ENCODE peak calls at places on chromosomes 13 and 19, in eight cellular contexts. One of them, this sample, is unnamed.

GRCh38 chr13:62997038-62997619 is 1581.5 kb upstream of the PCDH20 start:
- ATAC-seq in GM12878: no peak
- ATAC-seq in body of pancreas: no peak
- ATAC-seq in HepG2: no peak
- ATAC-seq in upper lobe of left lung: no peak
- ATAC-seq in A549: no peak
- ATAC-seq in heart left ventricle: no peak
- ATAC-seq in HCT116: no peak
- ATAC-seq in this sample: no peak

GRCh38 chr13:65553328-65553727 is 1676.8 kb downstream of the PCDH9 start:
- ATAC-seq in body of pancreas: no peak
- ATAC-seq in HCT116: no peak
- ATAC-seq in upper lobe of left lung: no peak
- ATAC-seq in GM12878: no peak
- ATAC-seq in HepG2: no peak
- ATAC-seq in heart left ventricle: no peak
- ATAC-seq in A549: no peak
- ATAC-seq in this sample: no peak

GRCh38 chr13:112724788-112725345 is 35.0 kb downstream of the ATP11A start:
- ATAC-seq in GM12878: no peak
- ATAC-seq in upper lobe of left lung: no peak
- ATAC-seq in HepG2: no peak
- ATAC-seq in HCT116: peak
- ATAC-seq in A549: no peak
- ATAC-seq in heart left ventricle: no peak
- ATAC-seq in body of pancreas: no peak
- ATAC-seq in this sample: no peak

GRCh38 chr13:77871596-77871995 is 47.0 kb downstream of the EDNRB start:
- ATAC-seq in HepG2: no peak
- ATAC-seq in A549: no peak
- ATAC-seq in body of pancreas: no peak
- ATAC-seq in heart left ventricle: no peak
- ATAC-seq in upper lobe of left lung: no peak
- ATAC-seq in GM12878: no peak
- ATAC-seq in HCT116: no peak
- ATAC-seq in this sample: no peak

GRCh38 chr13:102323012-102323411 is 78.8 kb downstream of the FGF14 start:
- ATAC-seq in GM12878: no peak
- ATAC-seq in heart left ventricle: no peak
- ATAC-seq in A549: no peak
- ATAC-seq in HCT116: no peak
- ATAC-seq in HepG2: no peak
- ATAC-seq in body of pancreas: no peak
- ATAC-seq in upper lobe of left lung: no peak
- ATAC-seq in this sample: no peak

GRCh38 chr19:3409346-3410064 is 43.1 kb downstream of the NFIC start:
- ATAC-seq in heart left ventricle: peak
- ATAC-seq in HepG2: peak
- ATAC-seq in body of pancreas: no peak
- ATAC-seq in upper lobe of left lung: no peak
- ATAC-seq in GM12878: no peak
- ATAC-seq in HCT116: no peak
- ATAC-seq in A549: no peak
- ATAC-seq in this sample: peak

GRCh38 chr13:36806102-36806501 is 12.9 kb upstream of the RFXAP start:
- ATAC-seq in GM12878: peak
- ATAC-seq in HCT116: no peak
- ATAC-seq in heart left ventricle: no peak
- ATAC-seq in upper lobe of left lung: no peak
- ATAC-seq in HepG2: no peak
- ATAC-seq in A549: no peak
- ATAC-seq in body of pancreas: no peak
- ATAC-seq in this sample: no peak

GRCh38 chr13:18236528-18236815 is 945.2 kb downstream of the TUBA3C start:
- ATAC-seq in heart left ventricle: no peak
- ATAC-seq in A549: no peak
- ATAC-seq in upper lobe of left lung: no peak
- ATAC-seq in body of pancreas: no peak
- ATAC-seq in GM12878: no peak
- ATAC-seq in HCT116: no peak
- ATAC-seq in HepG2: no peak
- ATAC-seq in this sample: no peak

GRCh38 chr13:94181461-94182107 is 297.9 kb downstream of the DCT start:
- ATAC-seq in A549: no peak
- ATAC-seq in HepG2: peak
- ATAC-seq in body of pancreas: no peak
- ATAC-seq in heart left ventricle: no peak
- ATAC-seq in upper lobe of left lung: no peak
- ATAC-seq in GM12878: no peak
- ATAC-seq in HCT116: no peak
- ATAC-seq in this sample: no peak

GRCh38 chr13:37349916-37350315 is 244.5 kb upstream of the CSNK1A1L start:
- ATAC-seq in heart left ventricle: peak
- ATAC-seq in GM12878: no peak
- ATAC-seq in HCT116: no peak
- ATAC-seq in body of pancreas: no peak
- ATAC-seq in A549: no peak
- ATAC-seq in upper lobe of left lung: peak
- ATAC-seq in HepG2: no peak
- ATAC-seq in this sample: no peak

GRCh38 chr13:50222569-50223332 is 207.5 kb downstream of the KCNRG start:
- ATAC-seq in upper lobe of left lung: peak
- ATAC-seq in A549: no peak
- ATAC-seq in HCT116: no peak
- ATAC-seq in body of pancreas: peak
- ATAC-seq in HepG2: no peak
- ATAC-seq in GM12878: no peak
- ATAC-seq in heart left ventricle: no peak
- ATAC-seq in this sample: peak

GRCh38 chr19:18568367-18568766 is 3.3 kb upstream of the UBA52 start:
- ATAC-seq in HepG2: no peak
- ATAC-seq in HCT116: no peak
- ATAC-seq in upper lobe of left lung: no peak
- ATAC-seq in GM12878: no peak
- ATAC-seq in heart left ventricle: no peak
- ATAC-seq in A549: no peak
- ATAC-seq in body of pancreas: no peak
- ATAC-seq in this sample: no peak

GRCh38 chr13:50352720-50353491 is 337.7 kb downstream of the KCNRG start:
- ATAC-seq in body of pancreas: no peak
- ATAC-seq in upper lobe of left lung: no peak
- ATAC-seq in heart left ventricle: no peak
- ATAC-seq in GM12878: no peak
- ATAC-seq in A549: no peak
- ATAC-seq in HCT116: no peak
- ATAC-seq in HepG2: no peak
- ATAC-seq in this sample: no peak

GRCh38 chr19:18650468-18651001 is 13.7 kb downstream of the KLHL26 start:
- ATAC-seq in A549: no peak
- ATAC-seq in HepG2: no peak
- ATAC-seq in upper lobe of left lung: peak
- ATAC-seq in heart left ventricle: peak
- ATAC-seq in GM12878: no peak
- ATAC-seq in body of pancreas: peak
- ATAC-seq in HCT116: no peak
- ATAC-seq in this sample: peak

GRCh38 chr13:53250272-53250875 is 221.8 kb downstream of the OLFM4 start:
- ATAC-seq in heart left ventricle: no peak
- ATAC-seq in body of pancreas: peak
- ATAC-seq in A549: peak
- ATAC-seq in GM12878: peak
- ATAC-seq in HepG2: peak
- ATAC-seq in HCT116: peak
- ATAC-seq in upper lobe of left lung: peak
- ATAC-seq in this sample: peak

GRCh38 chr13:93262729-93263128 is 36.1 kb downstream of the GPC6 start:
- ATAC-seq in HepG2: no peak
- ATAC-seq in GM12878: no peak
- ATAC-seq in heart left ventricle: no peak
- ATAC-seq in body of pancreas: no peak
- ATAC-seq in A549: peak
- ATAC-seq in HCT116: no peak
- ATAC-seq in upper lobe of left lung: no peak
- ATAC-seq in this sample: no peak

GRCh38 chr19:56837892-56838679 is 2.4 kb downstream of the PEG3 start:
- ATAC-seq in heart left ventricle: peak
- ATAC-seq in body of pancreas: peak
- ATAC-seq in HepG2: peak
- ATAC-seq in A549: no peak
- ATAC-seq in HCT116: no peak
- ATAC-seq in GM12878: no peak
- ATAC-seq in upper lobe of left lung: peak
- ATAC-seq in this sample: peak
- TF ChIP-seq POLR2A in heart left ventricle: no peak
- TF ChIP-seq POLR2A in body of pancreas: peak
- TF ChIP-seq POLR2A in HepG2: peak
- TF ChIP-seq POLR2A in A549: no peak
- TF ChIP-seq POLR2A in HCT116: no peak
- TF ChIP-seq POLR2A in GM12878: no peak
- TF ChIP-seq POLR2A in upper lobe of left lung: no peak
- TF ChIP-seq POLR2A in this sample: peak

DNA sequence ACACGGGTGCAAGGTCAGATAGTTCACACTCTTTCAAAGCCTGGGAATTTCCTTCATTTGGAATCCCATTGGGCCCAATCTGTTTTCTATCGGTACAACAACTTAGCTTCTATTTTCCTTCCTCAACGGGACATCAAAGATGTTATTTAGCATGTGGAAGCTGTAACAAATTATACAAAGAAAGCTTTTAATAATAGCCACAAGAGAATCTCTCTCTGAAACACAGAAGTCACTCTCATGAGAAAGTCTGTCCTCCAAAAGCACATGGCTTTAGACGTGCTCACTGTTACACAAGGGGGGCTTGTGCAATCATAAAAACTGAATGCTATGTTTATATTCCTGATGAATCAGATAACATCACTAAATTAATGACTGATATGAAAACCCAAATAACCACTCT is 28.9 kb upstream of the CYSLTR2 start:
- ATAC-seq in body of pancreas: no peak
- ATAC-seq in upper lobe of left lung: no peak
- ATAC-seq in HepG2: no peak
- ATAC-seq in heart left ventricle: peak
- ATAC-seq in GM12878: no peak
- ATAC-seq in HCT116: no peak
- ATAC-seq in A549: no peak
- ATAC-seq in this sample: no peak
- TF ChIP-seq POLR2A in body of pancreas: no peak
- TF ChIP-seq POLR2A in upper lobe of left lung: no peak
- TF ChIP-seq POLR2A in HepG2: no peak
- TF ChIP-seq POLR2A in heart left ventricle: no peak
- TF ChIP-seq POLR2A in GM12878: no peak
- TF ChIP-seq POLR2A in HCT116: no peak
- TF ChIP-seq POLR2A in A549: no peak
- TF ChIP-seq POLR2A in this sample: no peak

DNA sequence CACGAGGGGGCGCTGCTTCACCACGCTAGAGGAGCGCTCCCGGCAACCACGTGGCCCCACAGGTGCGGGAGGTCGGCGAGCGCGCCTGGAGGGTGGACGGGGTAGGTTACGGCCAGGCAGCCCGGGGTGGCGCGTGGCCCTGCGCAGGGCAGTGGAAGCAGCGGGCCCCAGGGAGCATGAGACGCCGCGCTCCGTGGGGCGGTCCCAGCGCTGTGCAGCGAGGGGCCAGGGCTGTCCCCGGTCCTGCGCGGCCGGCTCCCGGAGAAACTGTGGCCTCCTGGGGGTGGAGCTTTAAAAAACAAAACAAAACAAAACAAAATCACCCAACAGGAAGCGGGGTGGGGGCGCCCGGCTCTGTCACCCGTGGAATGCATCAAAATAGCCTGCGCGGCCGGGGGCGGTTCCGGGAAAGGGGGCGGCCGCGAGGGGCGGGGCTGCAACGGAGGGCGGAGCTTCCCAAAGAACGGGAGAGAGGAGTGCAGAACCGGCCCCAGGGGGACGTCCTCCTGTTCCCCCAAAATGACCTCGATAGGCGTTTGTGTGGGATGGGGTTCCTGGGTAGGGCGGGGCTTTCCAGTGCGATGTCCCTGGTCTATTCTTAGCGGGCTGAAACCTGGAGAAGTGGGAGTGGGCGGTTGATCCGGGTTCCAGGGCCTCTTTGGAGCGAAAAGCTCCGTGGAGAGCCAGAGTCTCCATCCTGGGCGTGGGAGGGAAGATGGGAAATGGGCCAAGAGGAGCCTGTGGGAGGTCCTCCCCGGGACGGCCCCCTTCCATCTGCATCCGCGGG is 27.3 kb downstream of the NUMBL start:
- ATAC-seq in upper lobe of left lung: peak
- ATAC-seq in HepG2: peak
- ATAC-seq in heart left ventricle: peak
- ATAC-seq in GM12878: peak
- ATAC-seq in body of pancreas: peak
- ATAC-seq in HCT116: peak
- ATAC-seq in A549: peak
- ATAC-seq in this sample: peak
- TF ChIP-seq POLR2A in upper lobe of left lung: no peak
- TF ChIP-seq POLR2A in HepG2: no peak
- TF ChIP-seq POLR2A in heart left ventricle: no peak
- TF ChIP-seq POLR2A in GM12878: peak
- TF ChIP-seq POLR2A in body of pancreas: peak
- TF ChIP-seq POLR2A in HCT116: no peak
- TF ChIP-seq POLR2A in A549: peak
- TF ChIP-seq POLR2A in this sample: peak

DNA sequence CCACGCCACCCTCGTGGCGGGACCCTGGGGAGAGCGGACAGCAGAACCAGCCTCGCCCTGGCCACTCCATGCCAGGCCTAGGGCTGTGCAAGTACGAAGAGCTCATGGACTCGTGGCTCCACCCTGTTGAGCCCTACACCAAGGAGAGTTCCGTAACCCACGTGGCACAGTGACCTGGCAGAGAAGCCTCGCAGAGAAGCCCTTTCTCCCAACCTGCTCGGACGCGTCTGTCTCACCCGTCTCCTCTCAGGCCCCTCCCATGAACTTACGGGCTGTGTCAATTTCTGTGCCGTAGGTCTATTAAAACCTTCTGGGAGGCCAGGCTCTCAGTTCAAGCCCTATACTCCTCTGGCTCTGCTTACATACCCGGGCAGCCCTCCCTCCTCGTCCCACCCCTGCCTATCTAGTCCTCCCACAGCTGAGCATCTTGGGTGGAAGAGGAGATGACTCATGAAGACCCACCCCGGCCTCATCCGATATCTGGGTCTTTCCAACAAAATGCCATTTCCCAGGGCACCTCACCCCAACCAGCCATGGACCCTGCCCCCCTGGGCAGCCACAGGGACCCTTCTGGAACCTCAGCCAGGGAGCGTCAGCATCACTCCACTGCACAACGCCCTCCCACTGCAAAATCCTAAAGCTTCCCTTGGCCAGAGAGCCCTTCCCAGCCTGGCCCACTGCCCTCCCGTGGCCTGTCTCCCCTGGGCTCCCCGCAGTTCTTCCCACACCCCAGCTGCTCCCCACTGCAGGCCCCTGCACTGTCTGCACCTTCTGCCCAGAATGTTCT is 2.4 kb downstream of the UBXN6 start:
- ATAC-seq in GM12878: no peak
- ATAC-seq in A549: no peak
- ATAC-seq in body of pancreas: no peak
- ATAC-seq in upper lobe of left lung: peak
- ATAC-seq in HCT116: no peak
- ATAC-seq in HepG2: no peak
- ATAC-seq in heart left ventricle: no peak
- ATAC-seq in this sample: peak
- TF ChIP-seq POLR2A in GM12878: no peak
- TF ChIP-seq POLR2A in A549: no peak
- TF ChIP-seq POLR2A in body of pancreas: no peak
- TF ChIP-seq POLR2A in upper lobe of left lung: no peak
- TF ChIP-seq POLR2A in HCT116: no peak
- TF ChIP-seq POLR2A in HepG2: no peak
- TF ChIP-seq POLR2A in heart left ventricle: no peak
- TF ChIP-seq POLR2A in this sample: no peak

This sample was measured in gastroesophageal sphincter.